ENCODE peak calls at places on chromosomes 2 and 18, in four cellular contexts. I, F, T and V are unnamed samples.
A peak's percentile ranks its signal among the peaks of the same experiment; 100 is the strongest.

GRCh38 chr18:79598885-79599175 is 80.8 kb upstream of the CTDP1 start:
- DNase-seq in I (no peak), F (no peak), T (no peak), V (no peak)

GRCh38 chr2:159150208-159150607 is 136.3 kb downstream of the WDSUB1 start:
- DNase-seq in I (no peak), F (peak; percentile 47), T (peak; percentile 42), V (no peak)

GRCh38 chr2:16774980-16775963 is 109.6 kb upstream of the CYRIA start:
- DNase-seq in I (peak; percentile 33), F (peak; percentile 11), T (peak; percentile 17), V (no peak)

GRCh38 chr2:96913398-96914202 is 43.7 kb upstream of the SEMA4C start:
- DNase-seq in I (no peak), F (no peak), T (no peak), V (peak; percentile 72)

GRCh38 chr2:160469615-160470204 is 23.9 kb downstream of the RBMS1 start:
- DNase-seq in I (no peak), F (peak; percentile 33), T (peak; percentile 31), V (no peak)

GRCh38 chr2:161990741-161991140 is 83.3 kb downstream of the DPP4 start:
- DNase-seq in I (no peak), F (peak; percentile 94), T (peak; percentile 96), V (no peak)

GRCh38 chr2:128416366-128416765 is 97.7 kb upstream of the HS6ST1 start:
- DNase-seq in I (no peak), F (no peak), T (no peak), V (no peak)

GRCh38 chr2:49000692-49001091 is 153.6 kb downstream of the FSHR start:
- DNase-seq in I (no peak), F (no peak), T (no peak), V (no peak)

GRCh38 chr2:71545572-71546274 is 92.4 kb downstream of the DYSF start:
- DNase-seq in I (peak; percentile 67), F (peak; percentile 82), T (peak; percentile 54), V (peak; percentile 79)

GRCh38 chr2:191296083-191297006 is 51.1 kb downstream of the MYO1B start:
- DNase-seq in I (no peak), F (no peak), T (no peak), V (no peak)

GRCh38 chr18:42459873-42460272 is 504.8 kb downstream of the PIK3C3 start:
- DNase-seq in I (no peak), F (no peak), T (no peak), V (no peak)

GRCh38 chr2:21812766-21813165 is 689.0 kb downstream of the TDRD15 start:
- DNase-seq in I (no peak), F (no peak), T (no peak), V (no peak)

GRCh38 chr2:54872783-54873182 is 149.3 kb downstream of the EML6 start:
- DNase-seq in I (no peak), F (no peak), T (no peak), V (no peak)

GRCh38 chr2:219688560-219689445 is 61.4 kb downstream of the SLC4A3 start:
- DNase-seq in I (no peak), F (peak; percentile 78), T (peak; percentile 96), V (no peak)

GRCh38 chr2:66733361-66733760 is 298.4 kb downstream of the MEIS1 start:
- DNase-seq in I (no peak), F (no peak), T (no peak), V (no peak)

GRCh38 chr18:36296591-36297418 is 708 bp upstream of the FHOD3 start:
- DNase-seq in I (peak; percentile 55), F (peak; percentile 87), T (peak; percentile 86), V (peak; percentile 66)

GRCh38 chr2:138239902-138240595 is 261.5 kb upstream of the SPOPL start:
- DNase-seq in I (no peak), F (peak; percentile 46), T (peak; percentile 75), V (no peak)

GRCh38 chr2:226234187-226234586 is 565.4 kb downstream of the IRS1 start:
- DNase-seq in I (no peak), F (no peak), T (no peak), V (no peak)

GRCh38 chr18:11689972-11690570 is 1.0 kb downstream of the GNAL start:
- DNase-seq in I (no peak), F (no peak), T (peak; percentile 13), V (no peak)

GRCh38 chr18:48032876-48033769 is 102.7 kb upstream of the SMAD2 start:
- DNase-seq in I (peak; percentile 16), F (peak; percentile 35), T (peak; percentile 87), V (no peak)

GRCh38 chr2:226891780-226892590 is 56.1 kb downstream of the RHBDD1 start:
- DNase-seq in I (no peak), F (peak; percentile 61), T (peak; percentile 87), V (no peak)

GRCh38 chr2:75558786-75559428 is 1.8 kb downstream of the EVA1A start:
- DNase-seq in I (no peak), F (peak; percentile 58), T (peak; percentile 60), V (no peak)

GRCh38 chr18:28541276-28541930 is 364.5 kb upstream of the CDH2 start:
- DNase-seq in I (peak; percentile 27), F (no peak), T (no peak), V (no peak)

GRCh38 chr2:220148849-220149248 is 521.4 kb downstream of the SLC4A3 start:
- DNase-seq in I (no peak), F (peak; percentile 29), T (peak; percentile 41), V (no peak)

GRCh38 chr2:69646714-69647113 is 3.2 kb upstream of the AAK1 start:
- DNase-seq in I (no peak), F (no peak), T (no peak), V (no peak)

GRCh38 chr2:118865106-118865505 is 17.7 kb upstream of the EN1 start:
- DNase-seq in I (no peak), F (peak; percentile 71), T (no peak), V (peak; percentile 67)

GRCh38 chr18:62354171-62354570 is 29.1 kb downstream of the TNFRSF11A start:
- DNase-seq in I (no peak), F (no peak), T (no peak), V (no peak)
- TF ChIP-seq CTCF in I (no peak), F (no peak), T (no peak), V (no peak)

GRCh38 chr2:171540437-171540836 is 18.2 kb downstream of the CYBRD1 start:
- DNase-seq in I (no peak), F (no peak), T (no peak), V (no peak)

GRCh38 chr2:171547256-171547655 is 25.0 kb downstream of the CYBRD1 start:
- DNase-seq in I (no peak), F (no peak), T (no peak), V (no peak)

GRCh38 chr2:171545086-171545485 is 22.8 kb downstream of the CYBRD1 start:
- DNase-seq in I (no peak), F (no peak), T (no peak), V (no peak)

GRCh38 chr2:171541202-171541884 is 19.1 kb downstream of the CYBRD1 start:
- DNase-seq in I (no peak), F (no peak), T (no peak), V (no peak)
- TF ChIP-seq CTCF in I (no peak), F (peak; percentile 46), T (peak; percentile 38), V (peak; percentile 33)

GRCh38 chr18:69484699-69485396 is 84.2 kb downstream of the DOK6 start:
- DNase-seq in I (no peak), F (peak; percentile 59), T (peak; percentile 61), V (no peak)
- TF ChIP-seq CTCF in I (no peak), F (peak; percentile 38), T (peak; percentile 23), V (no peak)

GRCh38 chr2:180790891-180791290 is 189.5 kb upstream of the UBE2E3 start:
- DNase-seq in I (no peak), F (peak; percentile 50), T (peak; percentile 1), V (no peak)
- TF ChIP-seq CTCF in I (no peak), F (no peak), T (no peak), V (no peak)